ENCODE peak calls at places on chromosome 7, in four cellular contexts. D is prostate gland, W is GM10248, A is endothelial cell. Z is an unnamed sample.

GRCh38 chr7:27640914-27641570 is 21.6 kb downstream of the HIBADH start:
- DNase-seq in D (no peak), W (no peak), A (no peak), Z (no peak)

GRCh38 chr7:12893292-12893691 is 205.9 kb downstream of the ARL4A start:
- DNase-seq in D (no peak), W (no peak), A (no peak), Z (no peak)

GRCh38 chr7:151251328-151251925 is 2.9 kb upstream of the SMARCD3 start:
- DNase-seq in D (no peak), W (no peak), A (no peak), Z (no peak)

GRCh38 chr7:53119514-53119933 is 84.1 kb downstream of the POM121L12 start:
- DNase-seq in D (no peak), W (peak; percentile 0), A (no peak), Z (no peak)

GRCh38 chr7:23335621-23336020 is 36.5 kb downstream of the MALSU1 start:
- DNase-seq in D (no peak), W (no peak), A (no peak), Z (no peak)

GRCh38 chr7:125059861-125060456 is 130.3 kb upstream of the POT1 start:
- DNase-seq in D (no peak), W (no peak), A (no peak), Z (no peak)

GRCh38 chr7:36967387-36967786 is 243.1 kb upstream of the AOAH start:
- DNase-seq in D (no peak), W (peak; percentile 34), A (peak; percentile 63), Z (no peak)

GRCh38 chr7:95630702-95631458 is 34.6 kb upstream of the PDK4 start:
- DNase-seq in D (peak; percentile 61), W (no peak), A (no peak), Z (no peak)

GRCh38 chr7:148721390-148721789 is 22.7 kb downstream of the CUL1 start:
- DNase-seq in D (no peak), W (no peak), A (no peak), Z (no peak)

GRCh38 chr7:148723846-148724245 is 25.1 kb downstream of the CUL1 start:
- DNase-seq in D (no peak), W (no peak), A (no peak), Z (no peak)

GRCh38 chr7:148720472-148720871 is 21.8 kb downstream of the CUL1 start:
- DNase-seq in D (no peak), W (no peak), A (no peak), Z (no peak)

GRCh38 chr7:148723166-148723559 is 24.5 kb downstream of the CUL1 start:
- DNase-seq in D (no peak), W (no peak), A (no peak), Z (no peak)

DNA sequence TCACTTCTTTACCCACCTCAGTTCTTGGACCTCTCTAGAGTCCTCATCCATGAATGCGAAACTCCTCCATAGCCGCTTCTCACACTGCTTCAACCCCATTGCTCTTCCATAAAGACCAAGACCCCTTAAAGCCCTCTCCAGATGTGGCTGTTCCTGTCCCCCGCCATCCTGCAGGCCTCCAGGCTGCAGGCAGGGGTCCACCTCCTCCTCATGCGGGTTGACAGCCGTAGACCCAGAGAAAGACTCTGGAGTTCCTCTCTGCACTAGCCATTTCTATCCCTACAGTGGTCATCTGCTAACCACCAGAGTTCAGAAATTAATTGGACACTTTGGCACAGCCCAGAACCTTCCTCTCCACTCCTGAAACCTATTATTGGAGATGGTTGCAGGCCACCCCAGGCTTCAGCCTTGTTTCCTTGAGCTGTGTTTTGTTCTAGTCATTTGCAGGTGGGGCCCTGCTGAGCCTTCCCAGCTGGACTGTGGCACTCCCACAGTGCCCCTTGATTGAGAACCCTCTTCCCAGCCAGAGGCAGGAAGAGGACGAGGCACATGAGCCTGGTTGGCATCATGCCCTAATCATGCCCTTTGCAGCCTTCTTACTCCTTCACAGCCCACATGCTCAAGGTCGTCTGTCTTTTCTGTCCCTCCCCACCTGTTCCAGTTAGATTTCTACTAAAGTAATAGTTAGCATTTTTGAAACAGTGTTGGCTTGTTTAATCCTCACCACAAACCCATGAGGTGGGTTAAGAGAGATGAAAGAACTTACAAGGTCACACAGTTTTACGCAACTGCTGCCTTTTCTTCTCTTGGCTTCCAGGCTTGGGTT is 23.9 kb downstream of the CUL1 start:
- DNase-seq in D (no peak), W (no peak), A (no peak), Z (no peak)
- TF ChIP-seq CTCF in D (no peak), W (no peak), A (no peak), Z (no peak)

GRCh38 chr7:45401851-45402250 is 172.3 kb upstream of the ADCY1 start:
- DNase-seq in D (no peak), W (no peak), A (no peak), Z (no peak)

GRCh38 chr7:45404622-45405021 is 169.5 kb upstream of the ADCY1 start:
- DNase-seq in D (no peak), W (no peak), A (no peak), Z (no peak)

GRCh38 chr7:45400680-45401079 is 173.5 kb upstream of the ADCY1 start:
- DNase-seq in D (no peak), W (no peak), A (no peak), Z (no peak)

GRCh38 chr7:45401155-45401554 is 173.0 kb upstream of the ADCY1 start:
- DNase-seq in D (no peak), W (no peak), A (no peak), Z (no peak)

DNA sequence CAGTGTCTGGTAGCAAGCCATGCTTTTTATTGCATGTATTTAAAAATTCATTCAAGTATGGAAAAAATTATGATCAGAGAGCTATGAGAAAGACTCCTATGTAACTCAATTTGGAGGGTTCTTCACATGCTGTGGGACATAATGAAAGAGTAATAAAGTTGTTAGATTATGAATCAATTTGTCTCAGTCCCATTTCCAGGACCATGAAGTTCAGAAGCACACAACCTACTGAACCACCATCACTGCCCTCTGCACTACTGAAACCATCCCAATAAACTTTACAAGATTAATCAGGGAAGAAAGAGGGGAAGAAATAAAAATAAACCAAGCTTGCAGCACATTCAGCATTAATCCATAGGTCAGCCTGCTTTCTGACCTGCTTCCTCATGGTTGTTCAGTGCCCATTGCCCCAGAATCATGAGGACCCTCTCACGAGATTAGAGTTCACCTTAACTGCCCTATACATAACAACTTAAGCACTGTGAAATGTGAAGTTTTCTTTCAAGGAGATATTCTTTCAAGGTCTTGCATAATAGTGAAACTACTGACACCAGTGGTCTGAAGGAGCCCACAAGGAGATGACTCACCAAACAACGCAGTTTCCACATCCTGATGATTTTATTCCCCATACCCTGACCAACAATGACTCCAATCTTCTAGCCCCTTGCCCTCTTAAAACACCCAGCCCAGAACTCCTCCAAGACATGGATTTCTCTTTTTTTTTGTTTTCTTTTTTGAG is 171.5 kb upstream of the ADCY1 start:
- DNase-seq in D (no peak), W (no peak), A (no peak), Z (no peak)
- TF ChIP-seq CTCF in D (no peak), W (no peak), A (no peak), Z (no peak)

GRCh38 chr7:135242096-135242684 is 8.6 kb downstream of the STRA8 start:
- DNase-seq in D (no peak), W (no peak), A (no peak), Z (no peak)
- TF ChIP-seq CTCF in D (no peak), W (no peak), A (no peak), Z (no peak)

GRCh38 chr7:51357821-51358220 is 41.2 kb upstream of the COBL start:
- DNase-seq in D (no peak), W (no peak), A (no peak), Z (no peak)

GRCh38 chr7:51352174-51353145 is 35.9 kb upstream of the COBL start:
- DNase-seq in D (no peak), W (no peak), A (no peak), Z (no peak)

GRCh38 chr7:51356849-51357516 is 40.4 kb upstream of the COBL start:
- DNase-seq in D (peak; percentile 48), W (no peak), A (no peak), Z (no peak)

GRCh38 chr7:51354434-51354833 is 37.8 kb upstream of the COBL start:
- DNase-seq in D (no peak), W (no peak), A (no peak), Z (no peak)

GRCh38 chr7:51354897-51355296 is 38.3 kb upstream of the COBL start:
- DNase-seq in D (no peak), W (no peak), A (no peak), Z (no peak)
- TF ChIP-seq CTCF in D (no peak), W (peak; percentile 17), A (no peak), Z (no peak)

Z was measured in CD14-positive monocyte.